ENCODE peak calls at places on chromosomes 3 and 15, in nine cellular contexts. Y is adrenal gland; A is transverse colon; O is left lung; J is CD8-positive, alpha-beta memory T cell; N is tibial nerve; T is PC-9; B is GM23248; P is neural progenitor cell. F is an unnamed sample.

GRCh38 chr3:158272071-158272470 is 162.2 kb downstream of the RSRC1 start:
- DNase-seq in Y (no peak), A (no peak), O (no peak), J (no peak), N (no peak), T (no peak), B (no peak), P (peak; percentile 8), F (peak; percentile 96)

GRCh38 chr3:12034440-12034839 is 30.3 kb downstream of the SYN2 start:
- DNase-seq in Y (no peak), A (no peak), O (no peak), J (no peak), N (no peak), T (no peak), B (no peak), P (no peak), F (no peak)

GRCh38 chr3:42803800-42804112 is 534 bp downstream of the HIGD1A start:
- DNase-seq in Y (peak; percentile 58), A (peak; percentile 39), O (peak; percentile 56), J (no peak), N (no peak), T (no peak), B (peak; percentile 73), P (peak; percentile 60), F (no peak)

GRCh38 chr15:99452728-99453643 is 112.8 kb upstream of the MEF2A start:
- DNase-seq in Y (peak; percentile 88), A (peak; percentile 67), O (peak; percentile 91), J (no peak), N (peak; percentile 60), T (peak; percentile 55), B (no peak), P (no peak), F (no peak)

GRCh38 chr3:114756506-114757279 is 390.4 kb downstream of the ZBTB20 start:
- DNase-seq in Y (no peak), A (no peak), O (no peak), J (no peak), N (no peak), T (no peak), B (peak; percentile 90), P (no peak), F (no peak)

GRCh38 chr15:63332367-63333078 is 49.1 kb downstream of the CA12 start:
- DNase-seq in Y (peak; percentile 46), A (no peak), O (no peak), J (no peak), N (no peak), T (peak; percentile 59), B (peak; percentile 86), P (no peak), F (no peak)

GRCh38 chr3:122443090-122443489 is 27.2 kb upstream of the WDR5B start:
- DNase-seq in Y (no peak), A (no peak), O (no peak), J (no peak), N (no peak), T (no peak), B (no peak), P (peak; percentile 56), F (peak; percentile 11)

GRCh38 chr3:1469687-1470086 is 376.9 kb downstream of the CNTN6 start:
- DNase-seq in Y (no peak), A (no peak), O (no peak), J (no peak), N (no peak), T (no peak), B (no peak), P (no peak), F (no peak)

GRCh38 chr3:118981494-118982134 is 53.0 kb downstream of the IGSF11 start:
- DNase-seq in Y (no peak), A (no peak), O (no peak), J (no peak), N (no peak), T (no peak), B (no peak), P (no peak), F (no peak)

GRCh38 chr15:41332788-41333527 is at the start of gene NUSAP1:
- DNase-seq in Y (no peak), A (no peak), O (no peak), J (no peak), N (no peak), T (no peak), B (peak; percentile 60), P (no peak), F (no peak)

GRCh38 chr3:148005456-148005855 is 596.3 kb downstream of the ZIC1 start:
- DNase-seq in Y (no peak), A (no peak), O (no peak), J (no peak), N (no peak), T (no peak), B (no peak), P (peak; percentile 22), F (no peak)

GRCh38 chr3:117844676-117845075 is 1135.1 kb downstream of the TUSC7 start:
- DNase-seq in Y (no peak), A (no peak), O (no peak), J (no peak), N (no peak), T (no peak), B (peak; percentile 63), P (no peak), F (no peak)

GRCh38 chr15:92884459-92884812 is 15.7 kb upstream of the CHD2 start:
- DNase-seq in Y (no peak), A (no peak), O (no peak), J (no peak), N (no peak), T (no peak), B (peak; percentile 25), P (no peak), F (no peak)
- H3K4me1 ChIP-seq in Y (peaks cover 56% of the 10 kb centered on the region), A (peaks cover 17% of the 10 kb centered on the region), O (peaks cover 60% of the 10 kb centered on the region), J (peaks cover 63% of the 10 kb centered on the region), N (peaks cover 15% of the 10 kb centered on the region), T (peaks cover 41% of the 10 kb centered on the region), B (peaks cover 45% of the 10 kb centered on the region), P (peaks cover 57% of the 10 kb centered on the region), F (peaks cover 47% of the 10 kb centered on the region)

GRCh38 chr15:93107646-93108045 is 18.6 kb upstream of the RGMA start:
- DNase-seq in Y (no peak), A (no peak), O (no peak), J (no peak), N (no peak), T (no peak), B (no peak), P (no peak), F (no peak)

GRCh38 chr15:93111451-93111850 is 22.4 kb upstream of the RGMA start:
- DNase-seq in Y (no peak), A (no peak), O (no peak), J (no peak), N (no peak), T (no peak), B (no peak), P (no peak), F (no peak)

GRCh38 chr15:93105510-93105909 is 16.5 kb upstream of the RGMA start:
- DNase-seq in Y (no peak), A (no peak), O (no peak), J (no peak), N (no peak), T (no peak), B (no peak), P (no peak), F (no peak)

GRCh38 chr15:93110502-93111040 is 21.6 kb upstream of the RGMA start:
- DNase-seq in Y (no peak), A (no peak), O (no peak), J (no peak), N (no peak), T (no peak), B (peak; percentile 18), P (no peak), F (no peak)

DNA sequence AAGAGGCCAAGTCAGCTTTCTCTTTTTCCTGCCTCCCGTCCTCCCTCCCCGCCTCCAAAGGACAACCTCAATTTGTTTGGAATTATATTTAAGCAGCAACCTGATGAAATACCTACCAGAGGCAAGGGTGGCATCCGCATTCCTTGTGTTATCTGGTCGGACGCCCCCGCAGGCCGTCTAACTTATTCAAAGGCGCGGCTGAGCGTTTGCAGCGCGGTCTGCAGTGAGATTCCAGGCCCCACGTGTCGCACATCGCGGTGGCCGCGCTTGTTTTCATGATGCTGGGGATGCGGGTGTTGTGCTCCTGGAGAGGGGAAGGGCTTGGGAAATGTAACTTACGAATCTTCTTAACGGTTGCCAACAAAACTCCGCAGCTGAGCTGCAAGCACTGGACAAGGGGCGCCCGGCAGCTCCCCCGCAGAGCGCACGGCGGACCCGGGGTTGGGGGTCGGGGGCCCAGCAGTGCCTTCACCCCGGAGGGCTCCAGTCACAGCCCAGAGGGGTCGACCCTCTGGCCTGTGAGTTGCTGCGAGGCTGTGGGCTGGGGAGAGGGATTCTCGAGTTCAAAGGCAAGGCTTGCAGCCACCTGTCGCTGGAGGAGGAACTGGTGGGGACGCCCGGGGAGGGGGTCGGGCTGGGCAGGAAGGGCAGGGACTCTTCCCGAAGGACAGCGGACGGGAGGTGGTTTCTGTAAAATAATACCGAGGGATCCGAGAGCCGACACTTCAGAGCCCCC is 20.5 kb upstream of the RGMA start:
- DNase-seq in Y (no peak), A (no peak), O (no peak), J (no peak), N (no peak), T (no peak), B (no peak), P (peak; percentile 64), F (no peak)
- H3K4me3 ChIP-seq in Y (no peak overlapping the region), A (no peak overlapping the region), O (no peak overlapping the region), J (no peak overlapping the region), N (no peak overlapping the region), T (no peak overlapping the region), B (no peak overlapping the region), P (no peak overlapping the region), F (no peak overlapping the region)

GRCh38 chr3:133514418-133514817 is 59.1 kb upstream of the CDV3 start:
- DNase-seq in Y (no peak), A (no peak), O (no peak), J (no peak), N (no peak), T (no peak), B (no peak), P (no peak), F (no peak)

GRCh38 chr3:133509482-133509881 is 64.0 kb upstream of the CDV3 start:
- DNase-seq in Y (no peak), A (no peak), O (no peak), J (no peak), N (no peak), T (no peak), B (peak; percentile 27), P (no peak), F (no peak)

GRCh38 chr3:133512416-133513089 is 60.9 kb upstream of the CDV3 start:
- DNase-seq in Y (no peak), A (no peak), O (no peak), J (no peak), N (no peak), T (no peak), B (no peak), P (no peak), F (no peak)

DNA sequence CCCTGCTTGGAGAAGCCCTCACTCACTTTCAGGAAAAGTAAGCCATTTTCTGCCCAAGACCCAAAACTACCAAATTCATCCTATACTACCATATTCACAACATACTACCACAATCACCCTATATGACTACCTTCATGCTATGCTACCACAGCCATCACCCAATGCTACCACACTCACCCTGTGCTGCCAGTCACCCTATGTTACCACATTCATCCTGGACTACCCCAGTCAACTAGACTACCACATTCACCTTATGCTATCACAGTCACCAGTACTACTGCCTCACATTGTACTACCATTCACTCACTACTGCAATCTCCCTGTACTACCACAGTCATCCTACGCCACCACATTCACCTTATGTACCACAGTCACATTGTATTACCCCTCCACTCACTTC is 58.4 kb upstream of the CDV3 start:
- DNase-seq in Y (no peak), A (no peak), O (no peak), J (no peak), N (no peak), T (no peak), B (no peak), P (no peak), F (no peak)
- H3K9me3 ChIP-seq in Y (no peaks in the 10 kb centered on the region), A (no peaks in the 10 kb centered on the region), O (no peaks in the 10 kb centered on the region), J (no peaks in the 10 kb centered on the region), N (no peaks in the 10 kb centered on the region), T (no peaks in the 10 kb centered on the region), B (no peaks in the 10 kb centered on the region), P (no peaks in the 10 kb centered on the region), F (no peaks in the 10 kb centered on the region)

GRCh38 chr3:25043181-25043580 is 384.9 kb upstream of the RARB start:
- DNase-seq in Y (no peak), A (no peak), O (no peak), J (no peak), N (no peak), T (no peak), B (no peak), P (no peak), F (no peak)
- H3K4me1 ChIP-seq in Y (peaks cover 6% of the 10 kb centered on the region), A (no peaks in the 10 kb centered on the region), O (no peaks in the 10 kb centered on the region), J (no peaks in the 10 kb centered on the region), N (peaks cover 27% of the 10 kb centered on the region), T (no peaks in the 10 kb centered on the region), B (peaks cover 5% of the 10 kb centered on the region), P (peaks cover 19% of the 10 kb centered on the region), F (peaks cover 5% of the 10 kb centered on the region)